ENCODE peak calls at places on chromosomes 4 and X, in four cellular contexts. One of them, this sample, is unnamed.

GRCh38 chr4:26459054-26459755 is 31.1 kb downstream of the CCKAR start:
- DNase-seq in IMR-90: peak
- DNase-seq in mesendoderm: peak
- DNase-seq in H9: no peak
- DNase-seq in this sample: peak

GRCh38 chr4:168484626-168485025 is 4.3 kb upstream of the DDX60L start:
- DNase-seq in IMR-90: peak
- DNase-seq in mesendoderm: no peak
- DNase-seq in H9: no peak
- DNase-seq in this sample: no peak

GRCh38 chr4:151099976-151100417 is 569 bp downstream of the RPS3A start:
- DNase-seq in IMR-90: peak
- DNase-seq in mesendoderm: no peak
- DNase-seq in H9: no peak
- DNase-seq in this sample: no peak

GRCh38 chrX:123188081-123188480 is 4.0 kb downstream of the GRIA3 start:
- DNase-seq in IMR-90: no peak
- DNase-seq in mesendoderm: no peak
- DNase-seq in H9: no peak
- DNase-seq in this sample: no peak

GRCh38 chr4:138576684-138577083 is 334.5 kb upstream of the SLC7A11 start:
- DNase-seq in IMR-90: peak
- DNase-seq in mesendoderm: peak
- DNase-seq in H9: no peak
- DNase-seq in this sample: no peak

GRCh38 chrX:24498181-24498580 is 33.1 kb downstream of the PDK3 start:
- DNase-seq in IMR-90: no peak
- DNase-seq in mesendoderm: peak
- DNase-seq in H9: no peak
- DNase-seq in this sample: peak

GRCh38 chrX:121169099-121170035 is 122.0 kb downstream of the GLUD2 start:
- DNase-seq in IMR-90: no peak
- DNase-seq in mesendoderm: no peak
- DNase-seq in H9: no peak
- DNase-seq in this sample: no peak

GRCh38 chr4:145808021-145808650 is 128.2 kb downstream of the C4orf51 start:
- DNase-seq in IMR-90: peak
- DNase-seq in mesendoderm: peak
- DNase-seq in H9: peak
- DNase-seq in this sample: no peak

GRCh38 chr4:88880501-88881226 is 176.3 kb downstream of the FAM13A start:
- DNase-seq in IMR-90: no peak
- DNase-seq in mesendoderm: peak
- DNase-seq in H9: no peak
- DNase-seq in this sample: no peak

GRCh38 chr4:180767330-180767729 is 1475.9 kb upstream of the TENM3 start:
- DNase-seq in IMR-90: no peak
- DNase-seq in mesendoderm: peak
- DNase-seq in H9: peak
- DNase-seq in this sample: no peak

GRCh38 chrX:12997898-12998687 is 23.2 kb downstream of the TMSB4X start:
- DNase-seq in IMR-90: no peak
- DNase-seq in mesendoderm: no peak
- DNase-seq in H9: no peak
- DNase-seq in this sample: peak

GRCh38 chr4:23022032-23022431 is 329.3 kb downstream of the GBA3 start:
- DNase-seq in IMR-90: peak
- DNase-seq in mesendoderm: peak
- DNase-seq in H9: no peak
- DNase-seq in this sample: no peak

GRCh38 chr4:80265571-80266266 is 745 bp upstream of the FGF5 start:
- DNase-seq in IMR-90: peak
- DNase-seq in mesendoderm: peak
- DNase-seq in H9: peak
- DNase-seq in this sample: no peak

GRCh38 chr4:165403667-165404066 is 24.9 kb downstream of the CPE start:
- DNase-seq in IMR-90: no peak
- DNase-seq in mesendoderm: peak
- DNase-seq in H9: peak
- DNase-seq in this sample: no peak

GRCh38 chrX:12970691-12971202 is 4.2 kb upstream of the TMSB4X start:
- DNase-seq in IMR-90: peak
- DNase-seq in mesendoderm: peak
- DNase-seq in H9: peak
- DNase-seq in this sample: no peak

GRCh38 chr4:6157926-6158325 is 42.4 kb downstream of the JAKMIP1 start:
- DNase-seq in IMR-90: no peak
- DNase-seq in mesendoderm: no peak
- DNase-seq in H9: no peak
- DNase-seq in this sample: no peak

GRCh38 chr4:102687373-102687981 is 73.3 kb downstream of the MANBA start:
- DNase-seq in IMR-90: peak
- DNase-seq in mesendoderm: no peak
- DNase-seq in H9: no peak
- DNase-seq in this sample: no peak

GRCh38 chr4:185506422-185506821 is 28.9 kb downstream of the PDLIM3 start:
- DNase-seq in IMR-90: no peak
- DNase-seq in mesendoderm: no peak
- DNase-seq in H9: no peak
- DNase-seq in this sample: no peak

GRCh38 chr4:45199736-45200135 is 473.4 kb upstream of the GNPDA2 start:
- DNase-seq in IMR-90: no peak
- DNase-seq in mesendoderm: no peak
- DNase-seq in H9: no peak
- DNase-seq in this sample: no peak

GRCh38 chr4:42278709-42279324 is 118.5 kb upstream of the SHISA3 start:
- DNase-seq in IMR-90: no peak
- DNase-seq in mesendoderm: no peak
- DNase-seq in H9: no peak
- DNase-seq in this sample: no peak

GRCh38 chr4:141768954-141769353 is 132.6 kb downstream of the IL15 start:
- DNase-seq in IMR-90: peak
- DNase-seq in mesendoderm: no peak
- DNase-seq in H9: no peak
- DNase-seq in this sample: no peak

GRCh38 chr4:82851902-82852750 is 38.8 kb downstream of the SEC31A start:
- DNase-seq in IMR-90: peak
- DNase-seq in mesendoderm: peak
- DNase-seq in H9: no peak
- DNase-seq in this sample: peak

GRCh38 chr4:7677799-7678301 is 243.1 kb upstream of the PSAPL1 start:
- DNase-seq in IMR-90: no peak
- DNase-seq in mesendoderm: no peak
- DNase-seq in H9: no peak
- DNase-seq in this sample: no peak

GRCh38 chr4:6742507-6742906 is 26.5 kb downstream of the BLOC1S4 start:
- DNase-seq in IMR-90: no peak
- DNase-seq in mesendoderm: no peak
- DNase-seq in H9: no peak
- DNase-seq in this sample: no peak

GRCh38 chr4:39446842-39447573 is 11.7 kb downstream of the RPL9 start:
- DNase-seq in IMR-90: peak
- DNase-seq in mesendoderm: peak
- DNase-seq in H9: peak
- DNase-seq in this sample: peak

GRCh38 chrX:138917781-138918180 is 206.3 kb upstream of the FGF13 start:
- DNase-seq in IMR-90: peak
- DNase-seq in mesendoderm: no peak
- DNase-seq in H9: no peak
- DNase-seq in this sample: no peak

GRCh38 chr4:40377462-40378385 is 42.6 kb downstream of the CHRNA9 start:
- DNase-seq in IMR-90: peak
- DNase-seq in mesendoderm: no peak
- DNase-seq in H9: no peak
- DNase-seq in this sample: no peak

GRCh38 chr4:165177725-165178666 is 29.4 kb upstream of the KLHL2 start:
- DNase-seq in IMR-90: no peak
- DNase-seq in mesendoderm: no peak
- DNase-seq in H9: no peak
- DNase-seq in this sample: no peak

GRCh38 chr4:152947311-152947710 is 11.2 kb downstream of the FHDC1 start:
- DNase-seq in IMR-90: no peak
- DNase-seq in mesendoderm: no peak
- DNase-seq in H9: no peak
- DNase-seq in this sample: no peak

GRCh38 chr4:152943673-152944072 is 7.5 kb downstream of the FHDC1 start:
- DNase-seq in IMR-90: peak
- DNase-seq in mesendoderm: peak
- DNase-seq in H9: no peak
- DNase-seq in this sample: no peak

GRCh38 chr4:152944678-152945320 is 8.7 kb downstream of the FHDC1 start:
- DNase-seq in IMR-90: no peak
- DNase-seq in mesendoderm: no peak
- DNase-seq in H9: no peak
- DNase-seq in this sample: no peak

GRCh38 chr4:152945639-152946038 is 9.5 kb downstream of the FHDC1 start:
- DNase-seq in IMR-90: no peak
- DNase-seq in mesendoderm: no peak
- DNase-seq in H9: no peak
- DNase-seq in this sample: no peak

GRCh38 chr4:152946460-152946859 is 10.3 kb downstream of the FHDC1 start:
- DNase-seq in IMR-90: no peak
- DNase-seq in mesendoderm: no peak
- DNase-seq in H9: no peak
- DNase-seq in this sample: no peak
- H2BK15ac ChIP-seq in IMR-90: no peak
- H2BK15ac ChIP-seq in mesendoderm: no peak
- H2BK15ac ChIP-seq in H9: no peak
- H2BK15ac ChIP-seq in this sample: no peak

DNA sequence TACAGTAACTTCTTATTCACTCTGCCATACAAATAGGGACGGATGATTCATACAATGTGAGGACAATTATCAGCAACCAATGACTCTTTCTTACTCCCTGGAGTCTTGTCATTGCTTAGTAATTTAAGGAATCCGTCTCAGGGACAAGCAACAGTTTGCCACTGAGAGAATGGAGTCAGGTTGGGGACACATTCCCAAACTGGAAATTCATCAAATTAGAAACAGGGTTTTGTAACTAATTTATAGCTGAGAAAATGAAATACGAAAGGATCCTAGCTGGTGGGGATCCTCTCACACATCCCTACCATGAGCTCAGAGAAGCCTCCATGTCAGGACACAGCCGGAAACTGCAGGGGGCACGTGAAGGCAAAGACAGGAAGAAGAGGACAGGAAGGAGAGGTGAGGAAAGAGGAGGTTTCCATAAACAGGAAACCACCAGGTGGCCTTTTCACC is 50.4 kb upstream of the KDR start:
- DNase-seq in IMR-90: peak
- DNase-seq in mesendoderm: peak
- DNase-seq in H9: no peak
- DNase-seq in this sample: no peak
- H3K18ac ChIP-seq in IMR-90: peak
- H3K18ac ChIP-seq in mesendoderm: peak
- H3K18ac ChIP-seq in H9: no peak
- H3K18ac ChIP-seq in this sample: no peak

GRCh38 chr4:52059372-52059771 is 8.3 kb downstream of the SPATA18 start:
- DNase-seq in IMR-90: peak
- DNase-seq in mesendoderm: no peak
- DNase-seq in H9: no peak
- DNase-seq in this sample: no peak

GRCh38 chr4:52058275-52058674 is 7.2 kb downstream of the SPATA18 start:
- DNase-seq in IMR-90: no peak
- DNase-seq in mesendoderm: no peak
- DNase-seq in H9: no peak
- DNase-seq in this sample: no peak

GRCh38 chr4:52052475-52052780 is 1.3 kb downstream of the SPATA18 start:
- DNase-seq in IMR-90: peak
- DNase-seq in mesendoderm: peak
- DNase-seq in H9: no peak
- DNase-seq in this sample: no peak

GRCh38 chr4:52054254-52054653 is 3.1 kb downstream of the SPATA18 start:
- DNase-seq in IMR-90: no peak
- DNase-seq in mesendoderm: no peak
- DNase-seq in H9: no peak
- DNase-seq in this sample: no peak

DNA sequence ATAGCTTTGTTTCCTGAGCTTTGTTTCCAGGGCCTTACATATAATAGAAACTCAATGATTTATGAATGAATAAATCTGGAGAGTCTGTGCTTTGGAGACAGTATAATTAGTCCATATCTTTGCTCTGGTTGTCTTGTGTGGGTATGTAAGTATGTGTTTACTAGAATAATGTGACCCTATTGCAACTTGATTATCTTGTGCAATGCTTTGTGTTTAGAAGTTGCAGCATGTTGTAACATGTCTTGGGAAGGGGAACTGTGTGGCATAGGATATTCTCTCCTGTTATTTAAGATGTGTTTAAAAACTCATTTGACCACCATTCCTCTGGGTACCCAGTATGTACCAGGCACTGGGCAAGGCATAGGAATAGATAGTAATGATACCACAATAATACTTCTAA is 6.1 kb downstream of the SPATA18 start:
- DNase-seq in IMR-90: no peak
- DNase-seq in mesendoderm: no peak
- DNase-seq in H9: no peak
- DNase-seq in this sample: no peak
- H3K9ac ChIP-seq in IMR-90: no peak
- H3K9ac ChIP-seq in mesendoderm: no peak
- H3K9ac ChIP-seq in H9: no peak
- H3K9ac ChIP-seq in this sample: no peak

GRCh38 chrX:40172980-40173661 is 75.4 kb upstream of the BCOR start:
- DNase-seq in IMR-90: no peak
- DNase-seq in mesendoderm: no peak
- DNase-seq in H9: no peak
- DNase-seq in this sample: no peak
- H2BK15ac ChIP-seq in IMR-90: no peak
- H2BK15ac ChIP-seq in mesendoderm: no peak
- H2BK15ac ChIP-seq in H9: no peak
- H2BK15ac ChIP-seq in this sample: no peak

GRCh38 chrX:40539214-40540142 is 41.3 kb upstream of the ATP6AP2 start:
- DNase-seq in IMR-90: peak
- DNase-seq in mesendoderm: peak
- DNase-seq in H9: peak
- DNase-seq in this sample: no peak
- H3K18ac ChIP-seq in IMR-90: no peak
- H3K18ac ChIP-seq in mesendoderm: no peak
- H3K18ac ChIP-seq in H9: no peak
- H3K18ac ChIP-seq in this sample: no peak

GRCh38 chr4:125389713-125390112 is 75.0 kb downstream of the FAT4 start:
- DNase-seq in IMR-90: peak
- DNase-seq in mesendoderm: peak
- DNase-seq in H9: no peak
- DNase-seq in this sample: no peak
- H3K9ac ChIP-seq in IMR-90: peak
- H3K9ac ChIP-seq in mesendoderm: no peak
- H3K9ac ChIP-seq in H9: no peak
- H3K9ac ChIP-seq in this sample: no peak

GRCh38 chrX:101693476-101693875 is 33.8 kb upstream of the ARMCX2 start:
- DNase-seq in IMR-90: no peak
- DNase-seq in mesendoderm: no peak
- DNase-seq in H9: no peak
- DNase-seq in this sample: no peak
- H2BK15ac ChIP-seq in IMR-90: no peak
- H2BK15ac ChIP-seq in mesendoderm: no peak
- H2BK15ac ChIP-seq in H9: no peak
- H2BK15ac ChIP-seq in this sample: no peak